ENCODE peak calls at places on chromosomes 1 and 21, in seven cellular contexts. G, N, U, Q, Y, I and T are unnamed samples. For H3K4me1, the result is how much of the 10 kb centered on the place peaks cover.

GRCh38 chr1:150606743-150607142 is 22.7 kb downstream of the ENSA start:
- DNase-seq in G (no peak), N (no peak), U (peak), Q (no peak), Y (no peak), I (no peak), T (no peak)

GRCh38 chr21:46159841-46160562 is 4.6 kb upstream of the FTCD start:
- DNase-seq in G (no peak), N (no peak), U (no peak), Q (no peak), Y (peak), I (no peak), T (no peak)

GRCh38 chr21:16186742-16187141 is 457.0 kb downstream of the USP25 start:
- DNase-seq in G (no peak), N (peak), U (no peak), Q (peak), Y (no peak), I (no peak), T (no peak)

GRCh38 chr1:101203812-101204540 is 32.8 kb upstream of the S1PR1 start:
- DNase-seq in G (no peak), N (peak), U (no peak), Q (peak), Y (no peak), I (no peak), T (no peak)

GRCh38 chr1:61851849-61852692 is 109.8 kb downstream of the PATJ start:
- DNase-seq in G (peak), N (peak), U (no peak), Q (peak), Y (no peak), I (no peak), T (peak)

GRCh38 chr1:228205526-228206436 is 2.1 kb upstream of the OBSCN start:
- DNase-seq in G (no peak), N (no peak), U (no peak), Q (no peak), Y (no peak), I (no peak), T (no peak)

GRCh38 chr1:228007801-228008341 is 1.1 kb downstream of the WNT3A start:
- DNase-seq in G (no peak), N (no peak), U (peak), Q (no peak), Y (peak), I (no peak), T (no peak)

GRCh38 chr1:204573563-204573925 is 57.3 kb downstream of the MDM4 start:
- DNase-seq in G (no peak), N (no peak), U (peak), Q (no peak), Y (peak), I (no peak), T (no peak)

GRCh38 chr1:15836772-15837669 is 10.5 kb upstream of the SPEN start:
- DNase-seq in G (no peak), N (no peak), U (peak), Q (peak), Y (peak), I (peak), T (peak)

GRCh38 chr1:230979389-230979716 is 459 bp downstream of the ARV1 start:
- DNase-seq in G (no peak), N (no peak), U (no peak), Q (no peak), Y (no peak), I (no peak), T (no peak)

GRCh38 chr1:208606976-208607375 is 362.8 kb upstream of the PLXNA2 start:
- DNase-seq in G (no peak), N (no peak), U (no peak), Q (no peak), Y (no peak), I (no peak), T (no peak)

GRCh38 chr1:31460027-31460426 is 47.0 kb downstream of the SERINC2 start:
- DNase-seq in G (no peak), N (peak), U (peak), Q (no peak), Y (no peak), I (no peak), T (no peak)

GRCh38 chr21:45612096-45613019 is 31.2 kb upstream of the PCBP3 start:
- DNase-seq in G (no peak), N (peak), U (peak), Q (no peak), Y (peak), I (no peak), T (no peak)

GRCh38 chr1:93061895-93062792 is 16.9 kb upstream of the MTF2 start:
- DNase-seq in G (peak), N (peak), U (peak), Q (peak), Y (no peak), I (peak), T (no peak)

GRCh38 chr1:247273013-247273412 is 17.1 kb downstream of the VN1R5 start:
- DNase-seq in G (no peak), N (no peak), U (no peak), Q (no peak), Y (no peak), I (no peak), T (no peak)

GRCh38 chr1:19087737-19088594 is 122.1 kb downstream of the UBR4 start:
- DNase-seq in G (no peak), N (peak), U (no peak), Q (no peak), Y (no peak), I (no peak), T (peak)

GRCh38 chr1:19088717-19089442 is 121.2 kb downstream of the UBR4 start:
- DNase-seq in G (no peak), N (no peak), U (no peak), Q (no peak), Y (no peak), I (no peak), T (no peak)

GRCh38 chr1:19089524-19089923 is 120.5 kb downstream of the UBR4 start:
- DNase-seq in G (no peak), N (no peak), U (no peak), Q (no peak), Y (no peak), I (no peak), T (no peak)

GRCh38 chr1:19086176-19086875 is 123.7 kb downstream of the UBR4 start:
- DNase-seq in G (no peak), N (no peak), U (no peak), Q (no peak), Y (no peak), I (no peak), T (no peak)

DNA sequence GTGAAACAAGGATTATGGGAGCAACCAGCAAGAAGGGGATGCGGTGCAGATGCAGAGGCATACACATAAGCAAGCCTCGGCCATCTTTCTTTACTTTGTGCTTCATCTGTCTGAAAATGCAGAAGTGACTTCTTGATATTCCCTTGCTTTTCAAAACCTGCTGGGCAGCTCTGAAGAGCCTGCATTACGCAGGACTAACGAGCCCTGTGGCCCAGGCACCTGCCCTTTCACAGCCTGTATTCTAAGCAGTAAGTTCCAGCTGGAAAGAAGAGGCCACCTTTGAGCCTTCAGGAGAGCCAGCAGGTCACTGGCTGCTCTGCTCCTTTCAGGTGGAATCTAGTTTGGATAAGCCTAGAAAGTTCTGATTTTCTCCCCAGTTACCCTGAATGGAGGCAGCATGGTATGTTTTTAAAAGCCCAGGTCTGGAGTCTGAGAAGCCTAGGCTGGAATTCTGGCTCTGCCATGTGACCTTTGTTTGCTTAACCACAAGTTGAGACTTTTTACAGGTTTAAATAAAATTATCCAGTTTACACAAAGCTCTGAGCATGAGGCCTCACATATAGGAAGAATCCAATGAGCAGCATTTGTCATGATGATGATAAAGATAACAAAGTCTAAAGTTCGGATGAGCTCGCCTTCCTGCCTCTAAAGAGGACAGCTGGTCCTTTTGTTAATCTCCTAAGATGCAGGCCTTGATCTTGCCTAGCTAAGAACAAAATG is 122.9 kb downstream of the UBR4 start:
- DNase-seq in G (no peak), N (no peak), U (no peak), Q (no peak), Y (no peak), I (no peak), T (no peak)
- H3K4me1 ChIP-seq in G (under half), N (under half), U (under half), Q (under half), Y (under half), I (under half), T (under half)

GRCh38 chr1:113858418-113858817 is 13.1 kb downstream of the PTPN22 start:
- DNase-seq in G (no peak), N (no peak), U (no peak), Q (no peak), Y (no peak), I (no peak), T (no peak)

GRCh38 chr1:113861641-113862040 is 9.9 kb downstream of the PTPN22 start:
- DNase-seq in G (no peak), N (no peak), U (no peak), Q (no peak), Y (no peak), I (no peak), T (no peak)

GRCh38 chr1:113860891-113861290 is 10.6 kb downstream of the PTPN22 start:
- DNase-seq in G (no peak), N (peak), U (no peak), Q (peak), Y (no peak), I (no peak), T (no peak)

GRCh38 chr1:113858982-113859381 is 12.5 kb downstream of the PTPN22 start:
- DNase-seq in G (no peak), N (no peak), U (no peak), Q (no peak), Y (no peak), I (no peak), T (no peak)

GRCh38 chr1:113859478-113860175 is 11.9 kb downstream of the PTPN22 start:
- DNase-seq in G (peak), N (no peak), U (no peak), Q (no peak), Y (no peak), I (no peak), T (no peak)
- H3K4me3 ChIP-seq in G (no peak), N (no peak), U (no peak), Q (no peak), Y (no peak), I (no peak), T (no peak)

DNA sequence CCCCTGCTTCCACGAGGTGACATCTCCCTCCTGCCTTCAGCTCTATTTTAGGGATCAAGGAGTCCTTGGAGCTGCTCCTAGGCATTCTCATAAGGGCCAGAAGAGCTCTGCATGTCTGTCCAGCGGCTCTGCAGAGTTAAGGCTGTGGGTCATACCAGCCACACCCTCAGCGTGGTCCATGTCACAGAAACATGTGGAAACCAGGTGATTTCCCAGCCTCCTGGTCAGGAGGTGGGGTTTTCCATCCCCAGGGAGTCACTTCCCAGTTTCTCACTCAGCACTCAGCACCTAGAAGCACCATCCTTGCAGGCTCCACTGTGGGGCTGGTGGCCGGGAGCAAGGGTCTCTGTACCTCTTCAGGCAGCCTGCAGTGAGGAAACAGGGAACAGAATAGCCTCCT is 1.4 kb upstream of the TNFRSF1B start:
- DNase-seq in G (no peak), N (peak), U (no peak), Q (no peak), Y (no peak), I (no peak), T (no peak)
- H3K4me1 ChIP-seq in G (under half), N (under half), U (under half), Q (under half), Y (under half), I (under half), T (half or more)

GRCh38 chr1:85048296-85049064 is at the start of gene MCOLN3:
- DNase-seq in G (peak), N (peak), U (peak), Q (no peak), Y (peak), I (peak), T (peak)

GRCh38 chr1:85049735-85050166 is 1.5 kb upstream of the MCOLN3 start:
- DNase-seq in G (no peak), N (no peak), U (peak), Q (no peak), Y (no peak), I (peak), T (no peak)

GRCh38 chr1:85047472-85048295 is 616 bp downstream of the MCOLN3 start:
- DNase-seq in G (no peak), N (peak), U (peak), Q (no peak), Y (peak), I (peak), T (peak)

GRCh38 chr1:85042413-85042812 is 5.9 kb downstream of the MCOLN3 start:
- DNase-seq in G (no peak), N (no peak), U (no peak), Q (no peak), Y (no peak), I (no peak), T (no peak)

DNA sequence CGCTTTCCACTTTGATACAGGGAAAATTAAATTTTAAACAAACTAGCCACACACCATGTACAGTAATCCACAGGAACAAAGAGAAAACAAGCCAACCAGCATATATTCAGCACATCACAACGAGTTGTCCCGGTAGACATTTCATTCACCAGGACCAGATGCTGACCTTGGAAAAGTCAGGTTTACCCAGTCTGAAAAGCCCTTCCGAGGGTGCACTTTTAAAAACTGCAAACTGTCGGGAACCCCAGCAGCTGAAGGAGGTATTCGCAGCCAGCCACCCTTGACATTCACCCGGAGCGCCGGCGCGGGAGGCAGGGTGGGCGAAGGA is 1.2 kb downstream of the MCOLN3 start:
- DNase-seq in G (no peak), N (no peak), U (no peak), Q (no peak), Y (no peak), I (no peak), T (no peak)
- H3K4me3 ChIP-seq in G (no peak), N (no peak), U (peak), Q (no peak), Y (no peak), I (peak), T (no peak)

GRCh38 chr1:235293322-235293942 is 34.5 kb downstream of the ARID4B start:
- DNase-seq in G (no peak), N (no peak), U (no peak), Q (no peak), Y (no peak), I (no peak), T (no peak)
- H3K4me1 ChIP-seq in G (under half), N (under half), U (under half), Q (under half), Y (under half), I (under half), T (under half)

GRCh38 chr1:99843760-99844159 is 6.4 kb upstream of the AGL start:
- DNase-seq in G (no peak), N (no peak), U (no peak), Q (no peak), Y (no peak), I (no peak), T (no peak)
- H3K4me3 ChIP-seq in G (no peak), N (no peak), U (no peak), Q (no peak), Y (no peak), I (no peak), T (no peak)

GRCh38 chr1:22828151-22828817 is 117.6 kb downstream of the EPHB2 start:
- DNase-seq in G (no peak), N (peak), U (no peak), Q (no peak), Y (no peak), I (no peak), T (no peak)
- H3K4me1 ChIP-seq in G (under half), N (half or more), U (under half), Q (under half), Y (under half), I (under half), T (under half)

DNA sequence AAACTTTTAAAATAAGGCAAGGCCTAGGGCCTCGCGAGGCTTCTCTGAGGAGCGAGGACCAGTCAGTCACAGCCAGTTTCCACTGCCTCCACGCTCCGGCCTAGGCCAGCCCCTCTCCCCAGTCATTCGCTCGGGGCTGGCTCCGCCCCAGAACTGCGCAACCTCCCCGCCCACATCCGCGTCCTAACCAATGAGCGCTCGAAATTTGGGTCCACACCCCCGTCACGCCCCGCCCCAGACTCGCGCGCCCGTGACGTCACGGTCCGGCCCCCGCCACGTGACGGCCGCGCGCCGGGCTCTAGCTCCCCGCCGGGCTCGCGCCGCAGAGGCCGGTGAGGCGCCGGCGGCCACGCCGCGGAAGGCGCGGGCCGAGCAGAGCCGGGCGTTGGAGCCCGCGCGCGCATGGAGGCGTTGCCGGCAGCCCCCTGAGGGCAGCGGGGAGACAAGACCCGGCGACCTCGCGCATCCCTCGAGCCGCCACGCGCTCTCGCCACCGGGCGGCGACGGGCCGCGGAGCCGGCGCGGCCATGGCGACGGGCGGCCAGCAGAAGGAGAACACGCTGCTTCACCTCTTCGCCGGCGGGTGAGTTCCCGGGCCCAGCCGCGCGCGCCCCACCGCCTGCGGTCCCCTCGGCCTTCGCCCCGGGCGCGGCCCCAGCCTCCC is at the start of gene SLC25A33:
- DNase-seq in G (peak), N (peak), U (peak), Q (peak), Y (peak), I (peak), T (peak)
- H3K4me3 ChIP-seq in G (peak), N (peak), U (peak), Q (peak), Y (peak), I (peak), T (peak)

GRCh38 chr1:24186993-24187790 is at the start of gene IFNLR1:
- DNase-seq in G (peak), N (peak), U (peak), Q (no peak), Y (no peak), I (peak), T (peak)

GRCh38 chr1:24191860-24192259 is 4.8 kb upstream of the IFNLR1 start:
- DNase-seq in G (peak), N (peak), U (no peak), Q (no peak), Y (no peak), I (no peak), T (no peak)

GRCh38 chr1:24189528-24189927 is 2.4 kb upstream of the IFNLR1 start:
- DNase-seq in G (peak), N (no peak), U (no peak), Q (no peak), Y (no peak), I (no peak), T (no peak)

GRCh38 chr1:24193046-24193445 is 6.0 kb upstream of the IFNLR1 start:
- DNase-seq in G (no peak), N (no peak), U (peak), Q (no peak), Y (no peak), I (no peak), T (no peak)

DNA sequence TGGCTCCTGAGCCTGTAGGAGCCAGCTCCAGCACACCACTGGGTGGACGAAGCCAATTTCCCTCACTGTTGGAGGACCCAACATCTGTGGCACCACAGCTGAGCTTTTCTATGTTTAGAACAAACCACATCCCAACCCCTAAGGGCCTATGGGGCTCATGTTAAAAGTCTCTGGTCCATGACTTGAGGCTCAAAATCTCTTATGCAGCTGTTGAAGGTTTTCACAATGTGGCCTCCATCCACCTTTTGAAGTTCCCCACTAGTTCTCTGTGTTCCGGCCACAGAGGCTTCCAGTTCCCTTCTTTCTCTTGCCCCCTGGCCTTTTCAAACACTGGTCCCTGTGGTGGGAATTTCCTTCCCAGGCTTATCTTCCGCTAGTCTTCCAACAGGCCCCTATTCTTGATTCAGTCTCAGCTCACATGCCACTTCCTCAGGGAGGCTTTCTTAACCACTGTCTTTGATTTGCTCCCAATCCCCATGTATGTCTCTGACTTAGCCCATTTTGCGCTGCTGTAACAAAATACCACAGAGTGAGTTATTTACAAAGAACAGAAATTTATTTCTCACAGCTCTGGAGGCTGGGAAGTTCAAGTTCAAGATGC is 4.0 kb upstream of the IFNLR1 start:
- DNase-seq in G (peak), N (no peak), U (no peak), Q (no peak), Y (no peak), I (no peak), T (no peak)
- H3K4me1 ChIP-seq in G (under half), N (under half), U (under half), Q (under half), Y (under half), I (under half), T (under half)